ENCODE peak calls at places on chromosomes 7 and 10, in four cellular contexts. L is endothelial cell, Q is head of caudate nucleus, P is ecto neural progenitor cell. E is an unnamed sample.

GRCh38 chr7:46812047-46812672 is 769.8 kb downstream of the TNS3 start:
- DNase-seq in L (no peak), Q (no peak), P (no peak), E (no peak)

GRCh38 chr7:92740713-92741126 is 95.7 kb downstream of the CDK6 start:
- DNase-seq in L (no peak), Q (no peak), P (no peak), E (no peak)

GRCh38 chr10:133379152-133379800 is at the start of gene PAOX:
- DNase-seq in L (peak), Q (peak), P (peak), E (no peak)

GRCh38 chr7:138226001-138226476 is 149.8 kb downstream of the AKR1D1 start:
- DNase-seq in L (no peak), Q (no peak), P (no peak), E (no peak)

GRCh38 chr7:2641406-2642393 is 9.9 kb downstream of the TTYH3 start:
- DNase-seq in L (peak), Q (peak), P (peak), E (peak)

GRCh38 chr10:8044908-8045727 is 9.4 kb upstream of the GATA3 start:
- DNase-seq in L (no peak), Q (no peak), P (peak), E (no peak)

GRCh38 chr7:119172043-119172442 is 947.5 kb downstream of the ANKRD7 start:
- DNase-seq in L (no peak), Q (no peak), P (no peak), E (no peak)

GRCh38 chr10:62734781-62735463 is 69.6 kb upstream of the ADO start:
- DNase-seq in L (no peak), Q (no peak), P (no peak), E (no peak)

GRCh38 chr10:102243304-102243703 is 2.0 kb upstream of the PITX3 start:
- DNase-seq in L (no peak), Q (no peak), P (no peak), E (no peak)

GRCh38 chr7:45446195-45446944 is 127.8 kb upstream of the ADCY1 start:
- DNase-seq in L (no peak), Q (no peak), P (no peak), E (no peak)

GRCh38 chr7:159005618-159006017 is 139.0 kb downstream of the VIPR2 start:
- DNase-seq in L (no peak), Q (no peak), P (no peak), E (no peak)

GRCh38 chr7:115447495-115447894 is 525.6 kb downstream of the MDFIC start:
- DNase-seq in L (no peak), Q (no peak), P (no peak), E (no peak)

GRCh38 chr10:84243759-84244158 is 1.1 kb upstream of the RGR start:
- DNase-seq in L (no peak), Q (no peak), P (no peak), E (no peak)

GRCh38 chr7:46830-47140 is 145.6 kb upstream of the FAM20C start:
- DNase-seq in L (no peak), Q (no peak), P (no peak), E (no peak)

GRCh38 chr10:96370575-96371157 is 11.9 kb upstream of the OPALIN start:
- DNase-seq in L (peak), Q (peak), P (peak), E (peak)

GRCh38 chr10:132329565-132330485 is 2.2 kb upstream of the LRRC27 start:
- DNase-seq in L (no peak), Q (peak), P (no peak), E (no peak)

GRCh38 chr7:128100225-128100948 is 69.2 kb upstream of the LRRC4 start:
- DNase-seq in L (no peak), Q (no peak), P (no peak), E (no peak)

GRCh38 chr7:22841954-22842353 is 19.3 kb upstream of the TOMM7 start:
- DNase-seq in L (no peak), Q (no peak), P (no peak), E (no peak)

GRCh38 chr7:119964065-119964464 is 308.9 kb upstream of the KCND2 start:
- DNase-seq in L (no peak), Q (no peak), P (no peak), E (no peak)

GRCh38 chr7:4682621-4683042 is 537 bp downstream of the FOXK1 start:
- DNase-seq in L (peak), Q (no peak), P (peak), E (peak)

GRCh38 chr10:131825960-131826650 is 74.7 kb upstream of the PPP2R2D start:
- DNase-seq in L (no peak), Q (no peak), P (no peak), E (no peak)

GRCh38 chr10:115503546-115503945 is 410.4 kb downstream of the ATRNL1 start:
- DNase-seq in L (no peak), Q (no peak), P (no peak), E (no peak)

GRCh38 chr10:83012866-83013265 is 1126.4 kb upstream of the GHITM start:
- DNase-seq in L (no peak), Q (no peak), P (no peak), E (peak)